ENCODE peak calls at places on chromosome 1, in six cellular contexts. J is upper lobe of left lung, A is A549, D is HepG2, H is GM12878, P is K562. F is an unnamed sample.

GRCh38 chr1:89149229-89149628 is 23.3 kb upstream of the GBP2 start:
- ATAC-seq in J (no peak), A (peak), D (peak), H (peak), P (peak), F (peak)

GRCh38 chr1:221620437-221621384 is 121.2 kb downstream of the DUSP10 start:
- ATAC-seq in J (peak), A (peak), D (no peak), H (no peak), P (no peak), F (no peak)

GRCh38 chr1:63329621-63330330 is 7.4 kb downstream of the FOXD3 start:
- ATAC-seq in J (peak), A (no peak), D (no peak), H (no peak), P (no peak), F (no peak)

GRCh38 chr1:906532-907420 is 16.9 kb upstream of the SAMD11 start:
- ATAC-seq in J (peak), A (peak), D (peak), H (peak), P (peak), F (no peak)

GRCh38 chr1:51301844-51302162 is 28.6 kb downstream of the TTC39A start:
- ATAC-seq in J (no peak), A (no peak), D (no peak), H (peak), P (no peak), F (no peak)

GRCh38 chr1:51517361-51518032 is 1.6 kb downstream of the EPS15 start:
- ATAC-seq in J (no peak), A (no peak), D (no peak), H (no peak), P (peak), F (no peak)

GRCh38 chr1:165537351-165538107 is 6.3 kb upstream of the LRRC52 start:
- ATAC-seq in J (peak), A (no peak), D (no peak), H (no peak), P (no peak), F (no peak)

GRCh38 chr1:6730889-6731288 is 29.3 kb upstream of the DNAJC11 start:
- ATAC-seq in J (no peak), A (no peak), D (no peak), H (no peak), P (no peak), F (no peak)

GRCh38 chr1:211647666-211648065 is 27.8 kb downstream of the NEK2 start:
- ATAC-seq in J (no peak), A (no peak), D (no peak), H (no peak), P (no peak), F (no peak)

GRCh38 chr1:197776348-197777082 is 1.2 kb upstream of the DENND1B start:
- ATAC-seq in J (no peak), A (peak), D (no peak), H (peak), P (no peak), F (no peak)

GRCh38 chr1:11374748-11375110 is 101.7 kb downstream of the UBIAD1 start:
- ATAC-seq in J (no peak), A (peak), D (peak), H (peak), P (peak), F (no peak)

GRCh38 chr1:152112101-152112884 is 3.0 kb downstream of the TCHH start:
- ATAC-seq in J (no peak), A (no peak), D (no peak), H (no peak), P (no peak), F (no peak)

GRCh38 chr1:151047591-151047924 is at the start of gene C1orf56:
- ATAC-seq in J (peak), A (peak), D (peak), H (peak), P (peak), F (peak)
- TF ChIP-seq EP300 in J (no peak), A (no peak), D (no peak), H (no peak), P (no peak), F (no peak)

GRCh38 chr1:32901823-32902534 is 790 bp upstream of the TMEM54 start:
- ATAC-seq in J (no peak), A (no peak), D (no peak), H (no peak), P (no peak), F (no peak)
- H3K4me3 ChIP-seq in J (peak), A (peak), D (peak), H (no peak), P (peak), F (peak)

GRCh38 chr1:183619719-183620118 is 15.9 kb downstream of the ARPC5 start:
- ATAC-seq in J (no peak), A (no peak), D (no peak), H (peak), P (no peak), F (no peak)
- TF ChIP-seq EP300 in J (no peak), A (no peak), D (no peak), H (no peak), P (no peak), F (no peak)

DNA sequence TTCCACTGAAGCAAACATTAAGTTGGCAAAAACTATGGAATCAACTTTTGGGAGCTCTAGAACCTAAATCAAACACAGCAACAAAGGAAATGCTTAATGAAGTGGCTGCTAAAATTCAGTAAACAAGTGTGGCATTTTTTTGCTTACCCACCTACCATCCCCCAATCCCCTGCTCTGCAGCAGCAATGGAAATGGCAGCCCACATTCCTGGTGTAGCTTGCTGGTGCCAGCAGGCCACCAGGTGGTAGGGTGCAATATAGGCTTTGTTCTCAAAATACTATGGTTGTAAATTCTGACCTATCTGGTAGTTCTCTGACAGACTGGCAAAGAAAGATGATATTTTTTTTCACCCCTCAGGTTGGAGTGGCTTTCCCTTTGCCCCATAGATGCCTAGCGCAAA is 42.8 kb downstream of the SHCBP1L start:
- ATAC-seq in J (no peak), A (peak), D (peak), H (no peak), P (no peak), F (no peak)
- H3K4me3 ChIP-seq in J (no peak), A (no peak), D (no peak), H (no peak), P (no peak), F (no peak)

DNA sequence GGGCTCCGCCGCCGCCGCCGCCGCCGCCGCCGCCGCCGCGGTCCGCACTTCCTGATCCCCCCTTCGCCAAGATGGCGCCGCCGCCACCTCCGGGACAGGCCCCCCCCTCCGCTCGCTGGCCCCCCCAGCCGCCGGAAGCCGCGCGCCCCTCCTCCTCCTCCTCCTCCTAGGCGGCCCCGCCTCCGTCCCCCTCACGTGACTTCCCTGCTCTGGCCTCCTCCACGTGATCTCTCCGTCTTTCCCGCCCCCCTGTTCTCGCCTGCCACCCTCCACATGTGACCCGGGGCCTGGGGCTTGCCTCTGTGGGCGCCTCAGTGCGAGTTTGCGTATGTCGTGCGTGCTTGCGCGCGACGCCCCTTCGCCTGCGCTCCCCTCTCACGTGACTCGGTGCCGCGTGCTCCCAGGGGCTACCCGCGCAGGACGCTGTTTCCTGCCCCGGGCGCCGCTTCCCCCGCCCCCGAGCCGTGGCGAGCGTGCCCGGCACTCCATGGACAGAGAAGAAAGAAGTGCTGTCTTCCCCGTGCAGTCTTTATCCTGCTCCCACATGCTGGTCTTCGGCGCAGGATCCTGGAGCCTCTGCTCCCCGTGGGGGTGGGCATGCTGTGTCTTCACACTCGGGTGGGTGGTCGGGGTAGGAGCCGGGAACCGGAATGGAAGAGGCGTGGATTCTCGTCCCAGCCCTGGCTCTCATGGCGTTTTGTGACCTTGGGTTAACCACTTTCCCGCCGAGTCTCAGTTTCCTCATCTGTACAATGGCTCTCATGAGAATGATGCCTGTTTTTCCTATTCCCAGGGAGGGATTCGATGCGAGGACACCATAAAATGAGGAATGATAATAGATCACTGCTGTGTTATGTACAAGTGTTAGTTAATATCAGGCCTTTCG is at the start of gene UBE2Q1:
- ATAC-seq in J (peak), A (peak), D (peak), H (peak), P (peak), F (peak)
- TF ChIP-seq EP300 in J (peak), A (no peak), D (peak), H (no peak), P (no peak), F (no peak)

GRCh38 chr1:231037585-231038517 is 2.2 kb downstream of the FAM89A start:
- ATAC-seq in J (no peak), A (no peak), D (no peak), H (no peak), P (no peak), F (no peak)
- H3K4me3 ChIP-seq in J (no peak), A (no peak), D (no peak), H (no peak), P (no peak), F (no peak)

GRCh38 chr1:35661474-35661795 is 20.1 kb upstream of the PSMB2 start:
- ATAC-seq in J (no peak), A (no peak), D (no peak), H (no peak), P (no peak), F (no peak)

GRCh38 chr1:35656863-35657232 is 15.5 kb upstream of the PSMB2 start:
- ATAC-seq in J (no peak), A (no peak), D (no peak), H (no peak), P (no peak), F (no peak)

GRCh38 chr1:35657851-35658250 is 16.5 kb upstream of the PSMB2 start:
- ATAC-seq in J (no peak), A (no peak), D (no peak), H (no peak), P (peak), F (no peak)

GRCh38 chr1:35660581-35661473 is 19.5 kb upstream of the PSMB2 start:
- ATAC-seq in J (no peak), A (no peak), D (no peak), H (no peak), P (peak), F (no peak)

GRCh38 chr1:35659589-35659988 is 18.3 kb upstream of the PSMB2 start:
- ATAC-seq in J (no peak), A (no peak), D (no peak), H (no peak), P (no peak), F (no peak)
- TF ChIP-seq EP300 in J (no peak), A (no peak), D (no peak), H (no peak), P (no peak), F (no peak)

GRCh38 chr1:230509281-230509977 is 83.3 kb upstream of the PGBD5 start:
- ATAC-seq in J (peak), A (no peak), D (no peak), H (no peak), P (no peak), F (peak)
- H3K4me3 ChIP-seq in J (no peak), A (no peak), D (no peak), H (no peak), P (no peak), F (no peak)

GRCh38 chr1:21865943-21866628 is 54.0 kb downstream of the LDLRAD2 start:
- ATAC-seq in J (no peak), A (no peak), D (peak), H (peak), P (peak), F (no peak)

GRCh38 chr1:21865609-21865942 is 53.5 kb downstream of the LDLRAD2 start:
- ATAC-seq in J (no peak), A (no peak), D (no peak), H (no peak), P (no peak), F (no peak)

GRCh38 chr1:21863981-21864380 is 51.9 kb downstream of the LDLRAD2 start:
- ATAC-seq in J (no peak), A (peak), D (no peak), H (no peak), P (no peak), F (no peak)

GRCh38 chr1:21866629-21867009 is 54.6 kb downstream of the LDLRAD2 start:
- ATAC-seq in J (no peak), A (no peak), D (no peak), H (peak), P (no peak), F (no peak)

DNA sequence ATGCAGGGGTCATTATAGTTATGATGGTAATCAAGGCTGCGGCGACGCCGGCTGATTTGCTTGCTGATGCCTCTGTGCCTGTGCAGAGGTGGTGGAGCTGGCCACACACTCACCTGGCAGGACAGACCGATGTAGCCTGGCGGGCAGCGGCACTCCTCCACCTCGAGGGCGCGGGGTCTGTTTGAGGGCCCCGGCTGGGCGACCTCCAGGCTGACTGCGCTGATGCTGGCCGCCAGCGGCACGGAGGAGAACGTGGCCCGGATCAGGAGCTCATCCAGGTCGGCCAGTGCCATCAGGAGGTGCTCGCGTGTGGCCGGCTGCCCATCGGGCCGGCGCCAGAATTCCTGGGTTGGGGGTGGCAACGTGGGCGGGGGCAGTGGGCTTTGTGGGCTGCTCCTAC is 52.7 kb downstream of the LDLRAD2 start:
- ATAC-seq in J (no peak), A (no peak), D (no peak), H (no peak), P (no peak), F (no peak)
- TF ChIP-seq EP300 in J (no peak), A (no peak), D (no peak), H (no peak), P (no peak), F (no peak)